ENCODE peak calls at places on chromosomes 16 and 17, in five cellular contexts. One of them, this sample, is unnamed.

GRCh38 chr17:34259151-34259550 is 4.1 kb downstream of the CCL2 start:
- DNase-seq in gastrocnemius medialis: no peak
- DNase-seq in Karpas-422: no peak
- DNase-seq in aorta: no peak
- DNase-seq in H9: no peak
- DNase-seq in this sample: no peak

GRCh38 chr17:51860934-51861561 is 297.5 kb downstream of the CA10 start:
- DNase-seq in H9: peak
- DNase-seq in gastrocnemius medialis: no peak
- DNase-seq in Karpas-422: peak
- DNase-seq in aorta: no peak
- DNase-seq in this sample: no peak

GRCh38 chr17:1078831-1079561 is 82.1 kb downstream of the TIMM22 start:
- DNase-seq in aorta: no peak
- DNase-seq in Karpas-422: no peak
- DNase-seq in gastrocnemius medialis: no peak
- DNase-seq in H9: peak
- DNase-seq in this sample: no peak

GRCh38 chr16:70304892-70305448 is 6.0 kb downstream of the DDX19B start:
- DNase-seq in Karpas-422: no peak
- DNase-seq in gastrocnemius medialis: no peak
- DNase-seq in H9: no peak
- DNase-seq in aorta: peak
- DNase-seq in this sample: no peak

GRCh38 chr16:10530685-10531084 is 49.7 kb downstream of the EMP2 start:
- DNase-seq in aorta: peak
- DNase-seq in Karpas-422: no peak
- DNase-seq in gastrocnemius medialis: no peak
- DNase-seq in H9: no peak
- DNase-seq in this sample: no peak

GRCh38 chr16:31329671-31330552 is 25.1 kb upstream of the ITGAX start:
- DNase-seq in Karpas-422: no peak
- DNase-seq in gastrocnemius medialis: no peak
- DNase-seq in H9: no peak
- DNase-seq in aorta: no peak
- DNase-seq in this sample: no peak

GRCh38 chr16:2204727-2205103 is 539 bp upstream of the MLST8 start:
- DNase-seq in Karpas-422: no peak
- DNase-seq in H9: no peak
- DNase-seq in aorta: no peak
- DNase-seq in gastrocnemius medialis: no peak
- DNase-seq in this sample: no peak

GRCh38 chr17:13765701-13766100 is 164.0 kb upstream of the HS3ST3A1 start:
- DNase-seq in gastrocnemius medialis: no peak
- DNase-seq in H9: no peak
- DNase-seq in aorta: no peak
- DNase-seq in Karpas-422: no peak
- DNase-seq in this sample: peak

GRCh38 chr17:45809484-45809883 is 25.4 kb downstream of the CRHR1 start:
- DNase-seq in gastrocnemius medialis: no peak
- DNase-seq in Karpas-422: no peak
- DNase-seq in aorta: no peak
- DNase-seq in H9: no peak
- DNase-seq in this sample: no peak

GRCh38 chr17:58307468-58308172 is 21.0 kb downstream of the TSPOAP1 start:
- DNase-seq in aorta: no peak
- DNase-seq in Karpas-422: no peak
- DNase-seq in H9: peak
- DNase-seq in gastrocnemius medialis: no peak
- DNase-seq in this sample: peak

GRCh38 chr16:69833357-69833781 is 71.2 kb downstream of the WWP2 start:
- DNase-seq in H9: no peak
- DNase-seq in gastrocnemius medialis: no peak
- DNase-seq in aorta: no peak
- DNase-seq in Karpas-422: no peak
- DNase-seq in this sample: no peak

GRCh38 chr16:66881014-66881417 is 701 bp downstream of the PDP2 start:
- DNase-seq in aorta: peak
- DNase-seq in Karpas-422: peak
- DNase-seq in H9: no peak
- DNase-seq in gastrocnemius medialis: no peak
- DNase-seq in this sample: no peak

GRCh38 chr17:49845210-49845782 is 2.6 kb downstream of the TAC4 start:
- DNase-seq in gastrocnemius medialis: peak
- DNase-seq in aorta: no peak
- DNase-seq in H9: no peak
- DNase-seq in Karpas-422: no peak
- DNase-seq in this sample: no peak

GRCh38 chr17:77100009-77100408 is 40.8 kb upstream of the SEC14L1 start:
- DNase-seq in Karpas-422: no peak
- DNase-seq in gastrocnemius medialis: peak
- DNase-seq in aorta: peak
- DNase-seq in H9: no peak
- DNase-seq in this sample: no peak

GRCh38 chr16:77780378-77780837 is 8.0 kb upstream of the VAT1L start:
- DNase-seq in H9: no peak
- DNase-seq in Karpas-422: no peak
- DNase-seq in gastrocnemius medialis: no peak
- DNase-seq in aorta: no peak
- DNase-seq in this sample: no peak

GRCh38 chr16:24775455-24775854 is 46.0 kb downstream of the TNRC6A start:
- DNase-seq in Karpas-422: no peak
- DNase-seq in gastrocnemius medialis: peak
- DNase-seq in aorta: no peak
- DNase-seq in H9: no peak
- DNase-seq in this sample: no peak

GRCh38 chr16:1012722-1013592 is 31.4 kb downstream of the SOX8 start:
- DNase-seq in aorta: no peak
- DNase-seq in Karpas-422: peak
- DNase-seq in gastrocnemius medialis: no peak
- DNase-seq in H9: no peak
- DNase-seq in this sample: no peak

GRCh38 chr17:4483012-4483840 is 15.5 kb upstream of the SPNS2 start:
- DNase-seq in H9: no peak
- DNase-seq in gastrocnemius medialis: no peak
- DNase-seq in Karpas-422: no peak
- DNase-seq in aorta: no peak
- DNase-seq in this sample: no peak
- H3K27ac ChIP-seq in H9: no peak
- H3K27ac ChIP-seq in gastrocnemius medialis: no peak
- H3K27ac ChIP-seq in Karpas-422: no peak
- H3K27ac ChIP-seq in aorta: no peak
- H3K27ac ChIP-seq in this sample: no peak

GRCh38 chr16:65388592-65388991 is 266.7 kb upstream of the CDH11 start:
- DNase-seq in gastrocnemius medialis: no peak
- DNase-seq in aorta: no peak
- DNase-seq in H9: no peak
- DNase-seq in Karpas-422: no peak
- DNase-seq in this sample: no peak

GRCh38 chr16:65394306-65394705 is 272.4 kb upstream of the CDH11 start:
- DNase-seq in aorta: no peak
- DNase-seq in Karpas-422: no peak
- DNase-seq in H9: no peak
- DNase-seq in gastrocnemius medialis: no peak
- DNase-seq in this sample: no peak

DNA sequence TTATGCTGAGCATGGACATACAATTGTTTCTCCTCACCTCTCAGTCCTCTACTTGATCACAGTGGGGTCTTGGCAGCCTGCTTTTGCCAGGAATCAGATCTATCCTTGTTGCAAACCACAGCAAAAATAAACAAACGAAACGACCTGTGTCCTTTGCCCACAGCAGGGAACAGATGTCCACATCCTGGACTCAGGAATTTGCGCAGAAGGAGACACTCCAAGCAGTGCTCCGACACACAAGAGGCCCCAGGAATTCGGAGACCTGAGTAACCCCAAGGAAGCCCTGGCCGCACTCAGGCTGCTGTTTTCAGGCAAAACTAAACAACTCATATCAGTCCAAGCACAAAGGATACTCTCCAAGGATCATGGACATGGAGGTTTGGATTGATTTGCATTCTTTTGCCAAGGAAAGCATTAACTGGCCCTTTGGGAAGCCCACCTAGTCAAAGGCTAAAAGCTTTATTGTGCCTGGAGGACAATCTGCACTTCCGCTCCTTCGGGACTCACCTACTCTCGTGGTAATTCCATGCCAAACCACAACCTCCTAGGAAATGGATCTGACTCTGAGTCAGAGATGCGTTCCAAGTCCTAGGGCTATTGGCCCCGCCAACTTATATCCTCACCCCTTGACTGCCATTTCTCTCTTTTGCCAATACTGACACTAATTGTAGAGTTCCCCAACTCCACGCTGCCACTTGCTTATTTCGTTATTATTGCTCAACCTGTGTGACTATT is 271.1 kb upstream of the CDH11 start:
- DNase-seq in Karpas-422: no peak
- DNase-seq in H9: no peak
- DNase-seq in gastrocnemius medialis: no peak
- DNase-seq in aorta: no peak
- DNase-seq in this sample: no peak
- H3K27ac ChIP-seq in Karpas-422: no peak
- H3K27ac ChIP-seq in H9: no peak
- H3K27ac ChIP-seq in gastrocnemius medialis: no peak
- H3K27ac ChIP-seq in aorta: no peak
- H3K27ac ChIP-seq in this sample: no peak

DNA sequence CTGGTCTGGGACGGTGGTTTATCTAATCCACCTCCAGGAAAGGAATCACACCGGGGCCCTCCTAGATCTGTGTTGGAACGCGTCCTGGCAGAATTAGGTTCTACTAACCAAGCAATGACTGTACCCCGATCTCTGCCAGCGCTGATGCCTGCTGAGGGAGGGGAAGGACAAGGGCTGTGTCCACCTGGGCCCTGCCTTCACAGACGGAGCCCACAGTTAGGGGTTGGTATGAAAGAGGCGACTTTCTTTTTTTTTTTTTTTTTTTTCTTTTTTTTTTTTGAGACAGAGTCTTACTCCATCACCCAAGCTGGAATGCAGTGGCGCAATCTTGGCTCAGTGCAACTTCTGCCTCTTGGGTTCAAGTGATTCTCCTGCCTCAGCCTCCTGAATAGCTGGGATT is 9.9 kb upstream of the KRT19 start:
- DNase-seq in H9: no peak
- DNase-seq in gastrocnemius medialis: no peak
- DNase-seq in aorta: peak
- DNase-seq in Karpas-422: no peak
- DNase-seq in this sample: no peak
- H3K27ac ChIP-seq in H9: no peak
- H3K27ac ChIP-seq in gastrocnemius medialis: no peak
- H3K27ac ChIP-seq in aorta: no peak
- H3K27ac ChIP-seq in Karpas-422: no peak
- H3K27ac ChIP-seq in this sample: no peak

GRCh38 chr17:55273579-55274370 is 9.0 kb downstream of the HLF start:
- DNase-seq in H9: no peak
- DNase-seq in gastrocnemius medialis: peak
- DNase-seq in aorta: peak
- DNase-seq in Karpas-422: peak
- DNase-seq in this sample: no peak
- H3K27ac ChIP-seq in H9: no peak
- H3K27ac ChIP-seq in gastrocnemius medialis: peak
- H3K27ac ChIP-seq in aorta: peak
- H3K27ac ChIP-seq in Karpas-422: no peak
- H3K27ac ChIP-seq in this sample: peak

GRCh38 chr16:48999034-48999433 is 282.6 kb downstream of the CBLN1 start:
- DNase-seq in H9: no peak
- DNase-seq in Karpas-422: no peak
- DNase-seq in aorta: no peak
- DNase-seq in gastrocnemius medialis: no peak
- DNase-seq in this sample: no peak

GRCh38 chr16:48999508-48999907 is 282.1 kb downstream of the CBLN1 start:
- DNase-seq in aorta: no peak
- DNase-seq in Karpas-422: no peak
- DNase-seq in gastrocnemius medialis: no peak
- DNase-seq in H9: no peak
- DNase-seq in this sample: no peak

GRCh38 chr16:49003022-49003421 is 278.6 kb downstream of the CBLN1 start:
- DNase-seq in gastrocnemius medialis: no peak
- DNase-seq in H9: no peak
- DNase-seq in Karpas-422: no peak
- DNase-seq in aorta: no peak
- DNase-seq in this sample: no peak

GRCh38 chr16:48997946-48998345 is 283.7 kb downstream of the CBLN1 start:
- DNase-seq in Karpas-422: no peak
- DNase-seq in aorta: no peak
- DNase-seq in H9: no peak
- DNase-seq in gastrocnemius medialis: no peak
- DNase-seq in this sample: no peak

DNA sequence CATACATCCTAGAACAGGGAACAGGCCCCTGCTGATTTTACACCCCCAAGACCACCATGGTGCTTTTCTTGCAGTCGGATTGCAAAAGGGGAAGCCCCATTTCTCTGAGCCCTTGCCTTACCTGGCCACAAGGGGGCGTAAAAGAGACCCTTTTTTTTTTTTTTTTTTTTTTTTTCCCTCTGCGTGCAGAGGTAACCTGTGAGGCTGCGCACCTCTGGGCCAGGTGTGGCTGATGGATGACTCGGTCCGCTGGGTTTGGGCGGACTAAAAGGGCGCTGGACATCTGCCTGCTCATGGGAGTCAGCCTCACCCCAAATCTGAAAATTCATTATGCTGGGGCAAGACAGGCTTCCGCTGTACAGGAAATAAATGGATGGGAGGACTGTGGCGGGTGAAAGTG is 281.0 kb downstream of the CBLN1 start:
- DNase-seq in aorta: no peak
- DNase-seq in gastrocnemius medialis: no peak
- DNase-seq in H9: peak
- DNase-seq in Karpas-422: peak
- DNase-seq in this sample: no peak
- H3K27ac ChIP-seq in aorta: no peak
- H3K27ac ChIP-seq in gastrocnemius medialis: no peak
- H3K27ac ChIP-seq in H9: no peak
- H3K27ac ChIP-seq in Karpas-422: no peak
- H3K27ac ChIP-seq in this sample: no peak

This sample was measured in esophagus muscularis mucosa.